ENCODE peak calls at places on chromosomes 1 and 21, in four cellular contexts. One of them, this sample, is unnamed. For H3K4me1, the result is how much of the 10 kb centered on the place peaks cover.

GRCh38 chr21:26116456-26117011 is 54.0 kb downstream of the APP start:
- DNase-seq in heart left ventricle: no peak
- DNase-seq in sigmoid colon: no peak
- DNase-seq in kidney: no peak
- DNase-seq in this sample: no peak

GRCh38 chr1:22259581-22260282 is 116.8 kb upstream of the WNT4 start:
- DNase-seq in heart left ventricle: no peak
- DNase-seq in sigmoid colon: no peak
- DNase-seq in kidney: peak
- DNase-seq in this sample: no peak

GRCh38 chr1:27153927-27154358 is 982 bp downstream of the SLC9A1 start:
- DNase-seq in heart left ventricle: no peak
- DNase-seq in sigmoid colon: no peak
- DNase-seq in kidney: peak
- DNase-seq in this sample: no peak

GRCh38 chr21:33370292-33370691 is 32.9 kb upstream of the IFNGR2 start:
- DNase-seq in heart left ventricle: no peak
- DNase-seq in sigmoid colon: no peak
- DNase-seq in kidney: no peak
- DNase-seq in this sample: no peak

GRCh38 chr21:33419538-33420123 is 16.4 kb downstream of the IFNGR2 start:
- DNase-seq in heart left ventricle: peak
- DNase-seq in sigmoid colon: peak
- DNase-seq in kidney: no peak
- DNase-seq in this sample: no peak

GRCh38 chr1:18394563-18395156 is 86.1 kb upstream of the KLHDC7A start:
- DNase-seq in heart left ventricle: no peak
- DNase-seq in sigmoid colon: no peak
- DNase-seq in kidney: no peak
- DNase-seq in this sample: no peak

GRCh38 chr1:89974211-89974610 is 20.7 kb upstream of the ZNF326 start:
- DNase-seq in heart left ventricle: no peak
- DNase-seq in sigmoid colon: no peak
- DNase-seq in kidney: no peak
- DNase-seq in this sample: no peak

GRCh38 chr1:6234502-6235295 is 1.1 kb downstream of the ICMT start:
- DNase-seq in heart left ventricle: no peak
- DNase-seq in sigmoid colon: no peak
- DNase-seq in kidney: no peak
- DNase-seq in this sample: no peak

GRCh38 chr1:210235363-210236053 is 2.9 kb downstream of the SERTAD4 start:
- DNase-seq in heart left ventricle: no peak
- DNase-seq in sigmoid colon: no peak
- DNase-seq in kidney: no peak
- DNase-seq in this sample: no peak

GRCh38 chr1:210236840-210237409 is 4.3 kb downstream of the SERTAD4 start:
- DNase-seq in heart left ventricle: peak
- DNase-seq in sigmoid colon: peak
- DNase-seq in kidney: peak
- DNase-seq in this sample: peak

GRCh38 chr1:210236386-210236839 is 3.8 kb downstream of the SERTAD4 start:
- DNase-seq in heart left ventricle: no peak
- DNase-seq in sigmoid colon: no peak
- DNase-seq in kidney: no peak
- DNase-seq in this sample: no peak

GRCh38 chr1:210237981-210238380 is 5.4 kb downstream of the SERTAD4 start:
- DNase-seq in heart left ventricle: no peak
- DNase-seq in sigmoid colon: no peak
- DNase-seq in kidney: no peak
- DNase-seq in this sample: no peak

GRCh38 chr1:210237514-210237913 is 4.9 kb downstream of the SERTAD4 start:
- DNase-seq in heart left ventricle: no peak
- DNase-seq in sigmoid colon: no peak
- DNase-seq in kidney: no peak
- DNase-seq in this sample: no peak
- H3K4me1 ChIP-seq in heart left ventricle: half or more
- H3K4me1 ChIP-seq in sigmoid colon: half or more
- H3K4me1 ChIP-seq in kidney: under half
- H3K4me1 ChIP-seq in this sample: under half

DNA sequence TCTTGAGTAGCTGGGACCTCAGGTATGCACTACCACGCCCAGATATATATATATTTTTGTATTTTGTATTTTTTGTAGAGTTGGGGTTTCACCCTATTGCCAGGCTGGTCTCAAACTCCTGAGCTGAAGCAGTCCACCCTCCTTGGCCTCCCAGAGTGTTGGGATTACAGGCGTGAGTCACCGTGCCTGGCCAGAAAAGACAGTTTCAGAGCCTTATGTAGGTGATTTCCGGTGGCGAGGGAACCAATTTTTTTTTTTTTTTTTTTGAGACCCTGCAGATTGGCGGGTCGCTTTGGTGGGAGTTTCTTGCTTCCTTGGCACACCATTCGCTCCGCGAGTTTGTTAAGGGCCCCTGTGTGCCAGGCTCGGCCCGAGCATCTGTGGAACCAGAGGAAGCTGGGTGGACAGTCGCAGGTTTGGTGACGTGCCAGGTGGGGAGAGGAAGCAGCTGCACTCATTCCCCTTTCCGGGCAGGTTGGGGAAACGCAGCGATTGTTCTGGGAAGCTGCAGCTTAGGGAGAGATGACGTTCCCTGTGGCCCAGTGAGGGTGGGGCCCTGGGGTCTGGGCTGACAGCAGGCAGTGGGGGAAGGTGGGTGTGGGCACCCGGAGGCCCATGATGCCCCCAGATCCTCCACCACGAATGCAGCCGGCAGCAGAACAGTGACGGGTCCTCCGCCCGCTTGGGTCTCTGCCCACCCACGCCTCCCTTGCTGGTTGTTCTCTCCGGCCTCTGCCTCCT is 25.1 kb downstream of the SPSB1 start:
- DNase-seq in heart left ventricle: no peak
- DNase-seq in sigmoid colon: peak
- DNase-seq in kidney: no peak
- DNase-seq in this sample: no peak
- H3K4me3 ChIP-seq in heart left ventricle: peak
- H3K4me3 ChIP-seq in sigmoid colon: no peak
- H3K4me3 ChIP-seq in kidney: no peak
- H3K4me3 ChIP-seq in this sample: no peak

GRCh38 chr1:114299331-114300005 is 145.8 kb upstream of the SYT6 start:
- DNase-seq in heart left ventricle: no peak
- DNase-seq in sigmoid colon: no peak
- DNase-seq in kidney: no peak
- DNase-seq in this sample: no peak
- TF ChIP-seq CTCF in heart left ventricle: no peak
- TF ChIP-seq CTCF in sigmoid colon: no peak
- TF ChIP-seq CTCF in kidney: no peak
- TF ChIP-seq CTCF in this sample: no peak

GRCh38 chr1:8024329-8024728 is 1.8 kb downstream of the ERRFI1 start:
- DNase-seq in heart left ventricle: no peak
- DNase-seq in sigmoid colon: no peak
- DNase-seq in kidney: no peak
- DNase-seq in this sample: no peak
- H3K4me1 ChIP-seq in heart left ventricle: half or more
- H3K4me1 ChIP-seq in sigmoid colon: half or more
- H3K4me1 ChIP-seq in kidney: under half
- H3K4me1 ChIP-seq in this sample: half or more

GRCh38 chr1:59295603-59296002 is 1.3 kb upstream of the FGGY start:
- DNase-seq in heart left ventricle: no peak
- DNase-seq in sigmoid colon: no peak
- DNase-seq in kidney: no peak
- DNase-seq in this sample: no peak

GRCh38 chr1:59296358-59297256 is at the start of gene FGGY:
- DNase-seq in heart left ventricle: peak
- DNase-seq in sigmoid colon: peak
- DNase-seq in kidney: peak
- DNase-seq in this sample: peak

GRCh38 chr1:59298710-59299346 is 1.9 kb downstream of the FGGY start:
- DNase-seq in heart left ventricle: no peak
- DNase-seq in sigmoid colon: no peak
- DNase-seq in kidney: no peak
- DNase-seq in this sample: no peak

GRCh38 chr1:59294423-59294822 is 2.5 kb upstream of the FGGY start:
- DNase-seq in heart left ventricle: no peak
- DNase-seq in sigmoid colon: no peak
- DNase-seq in kidney: no peak
- DNase-seq in this sample: no peak

GRCh38 chr1:59298178-59298583 is 1.3 kb downstream of the FGGY start:
- DNase-seq in heart left ventricle: peak
- DNase-seq in sigmoid colon: peak
- DNase-seq in kidney: peak
- DNase-seq in this sample: peak
- H3K4me3 ChIP-seq in heart left ventricle: no peak
- H3K4me3 ChIP-seq in sigmoid colon: no peak
- H3K4me3 ChIP-seq in kidney: peak
- H3K4me3 ChIP-seq in this sample: no peak

GRCh38 chr1:155093938-155094621 is 15.4 kb downstream of the EFNA3 start:
- DNase-seq in heart left ventricle: peak
- DNase-seq in sigmoid colon: peak
- DNase-seq in kidney: peak
- DNase-seq in this sample: peak
- TF ChIP-seq CTCF in heart left ventricle: peak
- TF ChIP-seq CTCF in sigmoid colon: peak
- TF ChIP-seq CTCF in kidney: peak
- TF ChIP-seq CTCF in this sample: no peak

This sample was measured in heart right ventricle.